ENCODE peak calls at places on chromosomes 2 and 18, in six cellular contexts. O is tibial nerve, D is body of pancreas, I is trophoblast cell, A is colonic mucosa, R is HL-60. J is an unnamed sample.
A peak's percentile ranks its signal among the peaks of the same experiment; 100 is the strongest.

GRCh38 chr2:29627366-29627765 is 294.0 kb downstream of the ALK start:
- DNase-seq in O (no peak), D (no peak), I (no peak), A (no peak), R (no peak), J (no peak)

GRCh38 chr2:45964226-45964841 is 312.9 kb downstream of the PRKCE start:
- DNase-seq in O (peak; percentile 35), D (peak; percentile 56), I (no peak), A (peak; percentile 96), R (no peak), J (no peak)

GRCh38 chr2:173434729-173435345 is 80.2 kb downstream of the CDCA7 start:
- DNase-seq in O (no peak), D (no peak), I (no peak), A (no peak), R (no peak), J (no peak)

GRCh38 chr18:9233771-9234440 is 97.3 kb downstream of the ANKRD12 start:
- DNase-seq in O (no peak), D (no peak), I (no peak), A (no peak), R (no peak), J (no peak)

GRCh38 chr2:58796239-58796638 is 555.1 kb upstream of the FANCL start:
- DNase-seq in O (no peak), D (no peak), I (no peak), A (no peak), R (no peak), J (no peak)

GRCh38 chr18:2104620-2105462 is 466.5 kb downstream of the METTL4 start:
- DNase-seq in O (no peak), D (peak; percentile 66), I (peak; percentile 77), A (peak; percentile 50), R (peak; percentile 63), J (peak; percentile 26)

GRCh38 chr2:40668435-40668834 is 216.5 kb upstream of the SLC8A1 start:
- DNase-seq in O (peak; percentile 14), D (no peak), I (peak; percentile 28), A (no peak), R (peak; percentile 27), J (no peak)

GRCh38 chr2:110955546-110955945 is 165.2 kb upstream of the BCL2L11 start:
- DNase-seq in O (no peak), D (no peak), I (no peak), A (no peak), R (no peak), J (no peak)

GRCh38 chr18:48039769-48040215 is 109.3 kb upstream of the SMAD2 start:
- DNase-seq in O (no peak), D (no peak), I (no peak), A (no peak), R (no peak), J (peak; percentile 50)

GRCh38 chr18:22551536-22552151 is 133.9 kb upstream of the CTAGE1 start:
- DNase-seq in O (no peak), D (peak; percentile 30), I (peak; percentile 96), A (no peak), R (no peak), J (no peak)

GRCh38 chr18:63238711-63239110 is 80.9 kb downstream of the BCL2 start:
- DNase-seq in O (no peak), D (no peak), I (peak; percentile 78), A (no peak), R (no peak), J (no peak)

GRCh38 chr2:219071189-219071816 is 10.6 kb upstream of the IHH start:
- DNase-seq in O (no peak), D (no peak), I (no peak), A (peak; percentile 75), R (no peak), J (no peak)

GRCh38 chr2:8086342-8086741 is 595.5 kb upstream of the ID2 start:
- DNase-seq in O (no peak), D (no peak), I (peak; percentile 25), A (no peak), R (no peak), J (no peak)

GRCh38 chr2:189060096-189060642 is 86.0 kb downstream of the COL3A1 start:
- DNase-seq in O (no peak), D (no peak), I (no peak), A (no peak), R (no peak), J (no peak)

GRCh38 chr2:5524551-5524950 is 167.6 kb upstream of the SOX11 start:
- DNase-seq in O (no peak), D (no peak), I (no peak), A (no peak), R (no peak), J (no peak)

GRCh38 chr2:213246665-213247281 is 37.5 kb upstream of the SPAG16 start:
- DNase-seq in O (no peak), D (peak; percentile 59), I (peak; percentile 73), A (peak; percentile 46), R (peak; percentile 16), J (no peak)

GRCh38 chr2:69067866-69068265 is 54.9 kb downstream of the ANTXR1 start:
- DNase-seq in O (no peak), D (no peak), I (no peak), A (no peak), R (no peak), J (no peak)

GRCh38 chr2:31131871-31132270 is 6.4 kb downstream of the GALNT14 start:
- DNase-seq in O (no peak), D (no peak), I (no peak), A (no peak), R (no peak), J (no peak)

GRCh38 chr2:60867007-60867406 is 14.4 kb upstream of the REL start:
- DNase-seq in O (no peak), D (no peak), I (no peak), A (no peak), R (no peak), J (no peak)

GRCh38 chr2:200703926-200704637 is 107.6 kb upstream of the BZW1 start:
- DNase-seq in O (no peak), D (no peak), I (no peak), A (no peak), R (no peak), J (no peak)

GRCh38 chr18:45782662-45783061 is 42.8 kb upstream of the SIGLEC15 start:
- DNase-seq in O (no peak), D (no peak), I (no peak), A (no peak), R (no peak), J (no peak)

GRCh38 chr2:38947241-38948239 is 57.9 kb downstream of the ARHGEF33 start:
- DNase-seq in O (peak; percentile 46), D (peak; percentile 83), I (peak; percentile 96), A (peak; percentile 78), R (peak; percentile 83), J (peak; percentile 78)

DNA sequence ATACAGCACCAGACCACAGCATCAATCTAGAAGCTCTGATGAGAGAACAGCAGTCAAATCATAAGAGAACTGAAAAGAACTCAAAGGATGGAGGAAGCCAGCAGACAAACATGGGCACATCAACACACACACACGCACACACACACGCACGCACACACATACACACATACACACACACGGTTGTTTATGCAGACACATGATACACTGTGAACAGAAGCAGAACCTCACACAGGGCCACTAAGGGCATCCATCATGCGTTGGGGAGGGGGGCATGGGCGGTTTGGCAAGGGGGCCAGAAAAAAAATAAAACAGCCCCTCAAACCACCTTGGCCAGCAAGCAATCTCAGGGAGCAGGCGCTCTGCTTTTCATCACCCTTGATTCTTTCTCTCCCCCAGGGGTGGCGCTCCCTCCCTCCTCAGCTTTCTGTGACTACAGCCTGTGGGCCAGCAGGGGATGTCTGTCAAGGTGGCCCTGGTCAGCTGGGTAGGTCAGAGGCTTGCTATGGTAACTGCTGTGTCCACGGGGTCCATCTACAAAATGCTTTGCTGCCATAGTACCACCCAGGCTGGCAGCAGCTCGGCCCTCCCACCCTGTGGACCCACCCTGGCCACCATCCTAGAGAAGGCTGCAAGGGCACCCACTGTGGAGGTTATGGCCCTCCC is 318.0 kb downstream of the CELF4 start:
- DNase-seq in O (no peak), D (no peak), I (no peak), A (no peak), R (no peak), J (no peak)
- H3K27me3 ChIP-seq in O (peaks cover 24% of the 10 kb centered on the region), D (no peaks in the 10 kb centered on the region), I (peaks cover 7% of the 10 kb centered on the region), A (peaks cover under 1% of the 10 kb centered on the region), R (peaks cover 42% of the 10 kb centered on the region), J (no peaks in the 10 kb centered on the region)

DNA sequence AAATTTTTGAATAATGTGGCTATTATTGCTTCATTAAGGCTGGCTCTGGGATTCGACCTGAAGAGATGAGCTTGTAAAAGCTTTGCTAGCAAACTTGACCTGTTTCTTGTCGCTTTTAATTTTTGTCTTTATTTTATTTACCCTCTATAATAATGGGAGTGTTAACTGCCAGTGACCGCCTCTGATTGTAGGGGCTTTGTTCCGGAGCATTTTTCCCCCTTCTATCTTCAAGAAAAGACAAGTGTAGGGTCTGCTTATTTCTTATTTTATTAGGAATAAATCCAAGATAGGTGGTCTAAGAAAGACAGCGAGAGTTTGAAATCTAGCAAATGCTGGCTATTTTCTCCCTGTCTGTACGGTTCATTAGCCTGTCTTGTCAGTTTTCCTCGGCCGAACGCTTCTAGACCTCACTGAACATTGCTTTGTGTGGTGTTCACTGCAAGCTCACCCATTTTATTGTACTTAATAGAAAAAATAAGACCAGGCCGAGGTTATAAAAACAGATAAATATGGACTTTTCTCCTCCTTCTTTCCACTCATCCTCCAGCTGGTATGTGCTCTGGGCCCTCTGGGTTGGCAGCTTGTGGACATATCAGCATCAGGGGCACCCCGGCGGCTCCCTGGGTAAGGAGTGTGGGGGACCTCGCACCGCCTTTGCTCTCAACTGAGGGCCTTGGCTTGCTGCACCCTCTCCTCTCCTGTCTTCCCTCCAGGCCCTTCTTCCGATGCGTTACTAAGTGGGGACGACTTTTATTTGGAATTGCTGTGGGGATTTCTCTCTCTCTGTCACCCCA is 8.5 kb downstream of the MEIS1 start:
- DNase-seq in O (no peak), D (peak; percentile 61), I (no peak), A (no peak), R (no peak), J (no peak)
- H3K27me3 ChIP-seq in O (peaks cover 17% of the 10 kb centered on the region), D (no peaks in the 10 kb centered on the region), I (no peaks in the 10 kb centered on the region), A (peaks cover 4% of the 10 kb centered on the region), R (peaks cover 63% of the 10 kb centered on the region), J (no peaks in the 10 kb centered on the region)

DNA sequence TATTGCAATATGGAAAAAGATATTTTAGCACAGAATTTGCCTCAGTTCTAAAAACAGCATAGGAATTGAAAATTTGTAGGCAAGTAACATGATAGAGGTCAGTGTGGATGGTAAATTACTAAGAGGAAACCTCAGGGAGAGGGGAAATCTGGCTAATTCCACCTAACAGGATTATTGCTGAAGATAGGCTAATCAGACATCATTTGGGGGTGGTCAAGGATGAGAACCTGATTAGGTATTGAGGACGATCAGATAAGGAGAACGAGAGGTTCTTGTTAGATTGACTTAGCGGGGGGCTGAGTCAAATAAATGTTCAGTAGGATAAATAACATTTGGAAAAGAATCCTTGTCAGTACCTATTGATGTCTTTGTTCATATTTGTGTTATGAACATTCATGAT is 543.2 kb upstream of the LRRTM4 start:
- DNase-seq in O (no peak), D (no peak), I (no peak), A (no peak), R (no peak), J (no peak)
- H3K27me3 ChIP-seq in O (no peaks in the 10 kb centered on the region), D (no peaks in the 10 kb centered on the region), I (no peaks in the 10 kb centered on the region), A (no peaks in the 10 kb centered on the region), R (no peaks in the 10 kb centered on the region), J (no peaks in the 10 kb centered on the region)

GRCh38 chr2:198697218-198697617 is 760.5 kb downstream of the SATB2 start:
- DNase-seq in O (no peak), D (no peak), I (peak; percentile 7), A (peak; percentile 42), R (no peak), J (no peak)
- H3K27me3 ChIP-seq in O (no peaks in the 10 kb centered on the region), D (no peaks in the 10 kb centered on the region), I (no peaks in the 10 kb centered on the region), A (no peaks in the 10 kb centered on the region), R (no peaks in the 10 kb centered on the region), J (no peaks in the 10 kb centered on the region)

J was measured in upper lobe of left lung.